ENCODE peak calls at places on chromosomes 6 and 20, in six cellular contexts. K is K562, L is fibroblast of lung, M is mesendoderm, V is endothelial cell of umbilical vein, T is GM12878. U is an unnamed sample. For H3K4me1 and H3K27me3, the result is how much of the 10 kb centered on the place peaks cover.

GRCh38 chr6:6711832-6712231 is 123.3 kb downstream of the LY86 start:
- DNase-seq in K (no peak), L (no peak), M (no peak), V (no peak), T (peak), U (no peak)

GRCh38 chr6:17021539-17021889 is 80.3 kb upstream of the STMND1 start:
- DNase-seq in K (no peak), L (peak), M (no peak), V (no peak), T (no peak), U (no peak)

GRCh38 chr20:62651285-62652021 is 9.2 kb downstream of the SLCO4A1 start:
- DNase-seq in K (no peak), L (peak), M (no peak), V (no peak), T (peak), U (no peak)

GRCh38 chr6:41399424-41399823 is 64.0 kb downstream of the NCR2 start:
- DNase-seq in K (no peak), L (no peak), M (no peak), V (no peak), T (no peak), U (no peak)

GRCh38 chr20:62675156-62675871 is 33.0 kb downstream of the SLCO4A1 start:
- DNase-seq in K (no peak), L (no peak), M (no peak), V (no peak), T (no peak), U (no peak)

GRCh38 chr6:2448826-2449571 is 203.6 kb upstream of the GMDS start:
- DNase-seq in K (peak), L (peak), M (peak), V (peak), T (no peak), U (peak)

GRCh38 chr6:159692303-159693127 is 526 bp downstream of the SOD2 start:
- DNase-seq in K (no peak), L (peak), M (peak), V (peak), T (no peak), U (peak)

GRCh38 chr6:90184334-90185298 is 112.0 kb downstream of the BACH2 start:
- DNase-seq in K (peak), L (no peak), M (no peak), V (peak), T (no peak), U (no peak)

GRCh38 chr6:12849420-12850200 is 133.0 kb downstream of the PHACTR1 start:
- DNase-seq in K (no peak), L (no peak), M (no peak), V (no peak), T (no peak), U (no peak)

GRCh38 chr20:62989201-62989601 is 17.6 kb downstream of the BHLHE23 start:
- DNase-seq in K (no peak), L (no peak), M (no peak), V (no peak), T (no peak), U (no peak)

GRCh38 chr6:54768542-54768941 is 78.0 kb upstream of the FAM83B start:
- DNase-seq in K (no peak), L (peak), M (no peak), V (no peak), T (no peak), U (no peak)

GRCh38 chr6:111800821-111801220 is 72.4 kb downstream of the FYN start:
- DNase-seq in K (no peak), L (no peak), M (no peak), V (no peak), T (no peak), U (no peak)

GRCh38 chr6:127951172-127951995 is 50.5 kb upstream of the THEMIS start:
- DNase-seq in K (no peak), L (no peak), M (no peak), V (no peak), T (peak), U (no peak)

GRCh38 chr6:145924600-145924999 is 39.6 kb downstream of the SHPRH start:
- DNase-seq in K (no peak), L (no peak), M (no peak), V (no peak), T (no peak), U (no peak)

GRCh38 chr6:26561533-26562466 is 23.6 kb downstream of the HMGN4 start:
- DNase-seq in K (no peak), L (no peak), M (no peak), V (no peak), T (no peak), U (no peak)

GRCh38 chr6:21918666-21919065 is 325.1 kb downstream of the SOX4 start:
- DNase-seq in K (no peak), L (no peak), M (no peak), V (no peak), T (no peak), U (no peak)

GRCh38 chr6:134873500-134874388 is 76.2 kb downstream of the ALDH8A1 start:
- DNase-seq in K (no peak), L (no peak), M (no peak), V (no peak), T (no peak), U (no peak)

GRCh38 chr6:45044510-45045252 is 283.4 kb upstream of the RUNX2 start:
- DNase-seq in K (no peak), L (no peak), M (no peak), V (no peak), T (no peak), U (no peak)
- H3K4me2 ChIP-seq in K (no peak), L (no peak), M (no peak), V (no peak), T (no peak), U (peak)

GRCh38 chr20:23637282-23638221 is at the start of gene CST3:
- DNase-seq in K (peak), L (peak), M (peak), V (peak), T (no peak), U (peak)

GRCh38 chr20:23636182-23636907 is 1.4 kb downstream of the CST3 start:
- DNase-seq in K (no peak), L (no peak), M (no peak), V (no peak), T (no peak), U (no peak)

GRCh38 chr20:23638309-23638708 is 554 bp upstream of the CST3 start:
- DNase-seq in K (no peak), L (no peak), M (no peak), V (no peak), T (no peak), U (no peak)

GRCh38 chr20:23634985-23635767 is 2.6 kb downstream of the CST3 start:
- DNase-seq in K (no peak), L (no peak), M (no peak), V (no peak), T (no peak), U (no peak)

GRCh38 chr20:23636908-23637281 is 860 bp downstream of the CST3 start:
- DNase-seq in K (no peak), L (no peak), M (no peak), V (no peak), T (no peak), U (no peak)
- H3K4me1 ChIP-seq in K (under half), L (under half), M (under half), V (under half), T (under half), U (under half)

GRCh38 chr20:54477134-54477533 is 1.7 kb downstream of the DOK5 start:
- DNase-seq in K (no peak), L (no peak), M (no peak), V (no peak), T (no peak), U (no peak)
- H3K27me3 ChIP-seq in K (under half), L (under half), M (under half), V (under half), T (under half), U (under half)

DNA sequence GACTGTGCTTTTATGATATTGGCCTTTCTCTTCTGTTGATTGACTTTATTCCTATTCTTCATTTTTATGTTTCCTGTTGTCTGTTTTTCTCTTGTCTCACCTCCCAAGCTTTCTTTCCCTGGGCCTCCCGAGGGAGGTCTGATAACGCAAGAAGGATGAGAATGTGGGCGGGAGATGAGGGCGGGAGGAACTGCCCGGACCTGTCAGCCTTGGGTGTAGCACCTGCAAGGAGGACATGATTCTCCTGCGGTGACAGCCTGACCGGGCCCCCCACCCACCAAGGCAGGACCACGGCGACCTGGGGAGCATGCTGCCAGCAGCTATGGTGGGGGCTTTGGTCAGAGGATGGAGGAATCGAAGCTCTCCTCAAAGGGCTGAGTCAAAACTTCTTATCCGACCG is 86.9 kb downstream of the PLEKHG1 start:
- DNase-seq in K (no peak), L (no peak), M (peak), V (no peak), T (no peak), U (no peak)
- H3K4me2 ChIP-seq in K (no peak), L (no peak), M (no peak), V (no peak), T (no peak), U (no peak)